ENCODE peak calls at places on chromosome 7, in eight cellular contexts. S is Ammon's horn; Z is neural progenitor cell; F is Caco-2; L is activated naive CD8-positive, alpha-beta T cell treated with anti-CD3 and anti-CD28 coated beads, Interleukin-2, amount 10 ng/mL, durations not matched to agents 7 days and 5 days; W is mucosa of gallbladder; B is Right ventricle myocardium superior; N is foreskin fibroblast. T is an unnamed sample.

GRCh38 chr7:2063562-2064360 is 169.0 kb downstream of the MAD1L1 start:
- DNase-seq in S (no peak), Z (no peak), F (peak; percentile 20), L (no peak), W (peak; percentile 24), B (no peak), N (no peak), T (no peak)

GRCh38 chr7:3439333-3440030 is 138.4 kb downstream of the SDK1 start:
- DNase-seq in S (no peak), Z (no peak), F (no peak), L (no peak), W (no peak), B (no peak), N (peak; percentile 84), T (no peak)

GRCh38 chr7:4998830-4999768 is 40.1 kb upstream of the MMD2 start:
- DNase-seq in S (no peak), Z (no peak), F (no peak), L (no peak), W (no peak), B (no peak), N (no peak), T (no peak)

GRCh38 chr7:28347964-28348363 is 64.4 kb upstream of the CREB5 start:
- DNase-seq in S (no peak), Z (no peak), F (no peak), L (no peak), W (no peak), B (no peak), N (peak; percentile 91), T (no peak)

GRCh38 chr7:913736-914520 is 37.6 kb downstream of the GET4 start:
- DNase-seq in S (peak; percentile 64), Z (no peak), F (no peak), L (no peak), W (peak; percentile 78), B (no peak), N (no peak), T (peak; percentile 41)

GRCh38 chr7:53602817-53603418 is 567.5 kb downstream of the POM121L12 start:
- DNase-seq in S (no peak), Z (no peak), F (peak; percentile 3), L (no peak), W (no peak), B (no peak), N (no peak), T (no peak)

GRCh38 chr7:51346136-51346535 is 29.5 kb upstream of the COBL start:
- DNase-seq in S (no peak), Z (no peak), F (no peak), L (no peak), W (no peak), B (no peak), N (no peak), T (no peak)

GRCh38 chr7:64951250-64951848 is 39.5 kb downstream of the ZNF117 start:
- DNase-seq in S (peak; percentile 70), Z (peak; percentile 49), F (peak; percentile 34), L (no peak), W (no peak), B (no peak), N (peak; percentile 19), T (peak; percentile 50)

GRCh38 chr7:84614821-84615506 is 420.4 kb upstream of the SEMA3A start:
- DNase-seq in S (no peak), Z (no peak), F (no peak), L (no peak), W (no peak), B (no peak), N (no peak), T (no peak)

GRCh38 chr7:104929921-104930320 is 84.1 kb upstream of the KMT2E start:
- DNase-seq in S (no peak), Z (no peak), F (no peak), L (no peak), W (no peak), B (no peak), N (no peak), T (no peak)

GRCh38 chr7:77813180-77813579 is 14.6 kb downstream of the PHTF2 start:
- DNase-seq in S (no peak), Z (no peak), F (no peak), L (no peak), W (no peak), B (no peak), N (no peak), T (no peak)

GRCh38 chr7:158044156-158044823 is 543.3 kb downstream of the PTPRN2 start:
- DNase-seq in S (no peak), Z (no peak), F (no peak), L (no peak), W (no peak), B (peak; percentile 7), N (no peak), T (no peak)

GRCh38 chr7:44461387-44461786 is 29.1 kb downstream of the NUDCD3 start:
- DNase-seq in S (no peak), Z (no peak), F (no peak), L (no peak), W (no peak), B (no peak), N (peak; percentile 69), T (no peak)

GRCh38 chr7:80140388-80140787 is 5.8 kb downstream of the GNAI1 start:
- DNase-seq in S (no peak), Z (no peak), F (no peak), L (no peak), W (no peak), B (no peak), N (no peak), T (no peak)